ENCODE peak calls at places on chromosomes 6 and 20, in eight cellular contexts. S is lower lobe of right lung; P is aorta; M is lung; A is cardiac muscle cell; C is heart left ventricle; K is naive thymus-derived CD4-positive, alpha-beta T cell; R is psoas muscle. D is an unnamed sample.

GRCh38 chr6:30820196-30820595 is 64.1 kb upstream of the DDR1 start:
- DNase-seq in S (no peak), P (peak), M (no peak), A (no peak), C (peak), K (no peak), R (peak), D (peak)

GRCh38 chr20:52056203-52057062 is 135.1 kb downstream of the ZFP64 start:
- DNase-seq in S (no peak), P (no peak), M (no peak), A (no peak), C (no peak), K (no peak), R (no peak), D (no peak)

GRCh38 chr6:110399219-110400071 is 15.9 kb downstream of the DDO start:
- DNase-seq in S (no peak), P (peak), M (no peak), A (no peak), C (peak), K (no peak), R (no peak), D (no peak)

GRCh38 chr6:109523478-109523877 is 40.5 kb upstream of the ZBTB24 start:
- DNase-seq in S (no peak), P (no peak), M (no peak), A (no peak), C (no peak), K (no peak), R (no peak), D (no peak)

GRCh38 chr6:149450679-149451360 is 34.0 kb downstream of the ZC3H12D start:
- DNase-seq in S (peak), P (peak), M (no peak), A (no peak), C (peak), K (no peak), R (peak), D (no peak)

GRCh38 chr6:144515761-144516160 is 230.6 kb downstream of the UTRN start:
- DNase-seq in S (no peak), P (no peak), M (no peak), A (no peak), C (no peak), K (no peak), R (no peak), D (no peak)

GRCh38 chr6:45185403-45186251 is 142.5 kb upstream of the RUNX2 start:
- DNase-seq in S (no peak), P (no peak), M (no peak), A (peak), C (no peak), K (no peak), R (no peak), D (no peak)

GRCh38 chr20:36917943-36918342 is 33.6 kb downstream of the SAMHD1 start:
- DNase-seq in S (no peak), P (no peak), M (no peak), A (no peak), C (no peak), K (no peak), R (no peak), D (no peak)

GRCh38 chr6:166027761-166028160 is 139.9 kb downstream of the TBXT start:
- DNase-seq in S (no peak), P (no peak), M (no peak), A (no peak), C (no peak), K (no peak), R (no peak), D (no peak)

GRCh38 chr6:129849456-129849855 is 11.7 kb downstream of the TMEM244 start:
- DNase-seq in S (no peak), P (no peak), M (no peak), A (no peak), C (no peak), K (no peak), R (no peak), D (no peak)

GRCh38 chr20:53914091-53914860 is 156.1 kb downstream of the BCAS1 start:
- DNase-seq in S (no peak), P (no peak), M (no peak), A (peak), C (no peak), K (no peak), R (no peak), D (peak)

GRCh38 chr6:42142118-42142835 is at the start of gene C6orf132:
- DNase-seq in S (peak), P (no peak), M (peak), A (peak), C (peak), K (no peak), R (no peak), D (no peak)

GRCh38 chr20:20492521-20493334 is 124.8 kb downstream of the INSM1 start:
- DNase-seq in S (no peak), P (no peak), M (no peak), A (no peak), C (no peak), K (no peak), R (no peak), D (no peak)

GRCh38 chr6:100488231-100488630 is 23.5 kb upstream of the SIM1 start:
- DNase-seq in S (no peak), P (no peak), M (no peak), A (no peak), C (no peak), K (no peak), R (no peak), D (peak)

GRCh38 chr20:23049201-23049932 is at the start of gene THBD:
- DNase-seq in S (peak), P (peak), M (peak), A (peak), C (peak), K (no peak), R (peak), D (no peak)

GRCh38 chr6:82614518-82614917 is 250.9 kb downstream of the TPBG start:
- DNase-seq in S (no peak), P (no peak), M (no peak), A (no peak), C (no peak), K (no peak), R (no peak), D (peak)

GRCh38 chr6:157235600-157236039 is 87.7 kb downstream of the TMEM242 start:
- DNase-seq in S (no peak), P (peak), M (no peak), A (peak), C (peak), K (peak), R (peak), D (no peak)

GRCh38 chr6:130098317-130098716 is 79.9 kb downstream of the L3MBTL3 start:
- DNase-seq in S (no peak), P (no peak), M (no peak), A (no peak), C (no peak), K (no peak), R (no peak), D (no peak)

GRCh38 chr6:139303176-139303575 is 11.4 kb upstream of the TXLNB start:
- DNase-seq in S (no peak), P (no peak), M (no peak), A (no peak), C (no peak), K (no peak), R (no peak), D (no peak)

GRCh38 chr6:35400901-35401311 is 51.2 kb upstream of the FANCE start:
- DNase-seq in S (no peak), P (no peak), M (no peak), A (no peak), C (no peak), K (no peak), R (no peak), D (no peak)

GRCh38 chr6:137033828-137034227 is 10.9 kb downstream of the IL20RA start:
- DNase-seq in S (no peak), P (no peak), M (no peak), A (no peak), C (no peak), K (peak), R (no peak), D (peak)

GRCh38 chr20:57389695-57390603 is 1.2 kb upstream of the RBM38 start:
- DNase-seq in S (peak), P (peak), M (no peak), A (no peak), C (peak), K (no peak), R (peak), D (no peak)

GRCh38 chr6:97925504-97925903 is 642.5 kb upstream of the MMS22L start:
- DNase-seq in S (no peak), P (no peak), M (no peak), A (no peak), C (no peak), K (no peak), R (no peak), D (no peak)

GRCh38 chr6:3061501-3061941 is 6.8 kb upstream of the RIPK1 start:
- DNase-seq in S (no peak), P (no peak), M (no peak), A (no peak), C (no peak), K (no peak), R (no peak), D (no peak)

GRCh38 chr20:40688129-40689099 is 622 bp downstream of the MAFB start:
- DNase-seq in S (peak), P (peak), M (no peak), A (no peak), C (no peak), K (no peak), R (peak), D (no peak)

GRCh38 chr6:116323863-116324262 is 44.1 kb upstream of the TSPYL1 start:
- DNase-seq in S (no peak), P (no peak), M (no peak), A (no peak), C (no peak), K (no peak), R (no peak), D (no peak)

GRCh38 chr6:110646951-110647910 is 168.0 kb downstream of the CDK19 start:
- DNase-seq in S (no peak), P (no peak), M (no peak), A (no peak), C (no peak), K (no peak), R (no peak), D (no peak)

GRCh38 chr6:42821846-42822245 is 40.0 kb downstream of the BICRAL start:
- DNase-seq in S (no peak), P (no peak), M (no peak), A (no peak), C (no peak), K (no peak), R (no peak), D (no peak)

GRCh38 chr6:107237992-107238660 is 122.8 kb upstream of the BEND3 start:
- DNase-seq in S (no peak), P (no peak), M (no peak), A (no peak), C (no peak), K (no peak), R (no peak), D (no peak)

GRCh38 chr6:38043259-38043753 is 223.8 kb downstream of the ZFAND3 start:
- DNase-seq in S (no peak), P (no peak), M (no peak), A (no peak), C (no peak), K (no peak), R (no peak), D (no peak)

GRCh38 chr20:58585753-58586540 is 65.1 kb upstream of the STX16 start:
- DNase-seq in S (no peak), P (peak), M (no peak), A (no peak), C (no peak), K (no peak), R (no peak), D (no peak)

DNA sequence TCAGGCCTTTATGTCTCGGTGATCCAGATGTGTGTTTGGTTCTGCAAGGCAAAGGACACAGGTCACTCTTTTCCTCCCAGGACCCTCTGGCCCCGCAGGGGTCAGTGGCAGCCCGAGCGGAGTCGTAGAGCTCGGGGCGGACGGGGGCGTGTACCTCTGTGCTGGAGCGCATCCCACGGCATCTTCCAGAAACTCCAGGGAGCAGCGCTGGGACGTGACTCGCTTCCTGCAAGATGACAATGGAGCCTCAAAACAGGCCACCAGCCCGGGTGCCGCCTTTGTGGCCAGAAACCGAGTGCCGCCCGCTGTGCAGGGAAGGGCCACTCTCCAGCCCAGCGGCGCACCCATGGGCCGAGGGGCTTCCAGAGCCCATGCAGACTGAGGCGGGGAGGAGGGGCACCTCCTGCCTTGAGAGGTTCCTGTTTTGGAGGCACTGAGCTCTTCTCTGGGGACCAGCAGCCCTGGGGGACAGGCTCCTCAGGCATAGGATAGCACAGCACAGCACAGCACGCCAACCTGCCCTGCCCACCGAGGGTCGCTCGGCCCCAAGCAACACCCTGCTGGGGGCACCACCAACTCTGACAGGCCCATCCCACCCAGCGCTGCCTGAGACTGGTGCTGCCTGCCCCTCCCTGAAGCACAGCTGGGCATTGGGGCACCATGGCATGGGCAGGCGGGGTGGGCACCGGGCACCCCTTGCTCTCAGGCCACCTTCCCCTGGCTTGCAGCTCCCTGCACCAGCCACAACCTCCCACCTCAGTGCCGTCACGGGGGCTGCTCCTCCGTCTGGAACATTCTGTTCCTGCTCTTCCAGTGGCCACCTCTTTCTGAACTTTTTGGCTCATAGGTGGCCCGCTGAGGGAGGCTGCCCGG is 9.7 kb downstream of the RPS21 start:
- DNase-seq in S (no peak), P (no peak), M (no peak), A (no peak), C (no peak), K (no peak), R (no peak), D (no peak)
- H3K27ac ChIP-seq in S (no peak), P (no peak), M (no peak), A (no peak), C (peak), K (no peak), R (no peak), D (no peak)

DNA sequence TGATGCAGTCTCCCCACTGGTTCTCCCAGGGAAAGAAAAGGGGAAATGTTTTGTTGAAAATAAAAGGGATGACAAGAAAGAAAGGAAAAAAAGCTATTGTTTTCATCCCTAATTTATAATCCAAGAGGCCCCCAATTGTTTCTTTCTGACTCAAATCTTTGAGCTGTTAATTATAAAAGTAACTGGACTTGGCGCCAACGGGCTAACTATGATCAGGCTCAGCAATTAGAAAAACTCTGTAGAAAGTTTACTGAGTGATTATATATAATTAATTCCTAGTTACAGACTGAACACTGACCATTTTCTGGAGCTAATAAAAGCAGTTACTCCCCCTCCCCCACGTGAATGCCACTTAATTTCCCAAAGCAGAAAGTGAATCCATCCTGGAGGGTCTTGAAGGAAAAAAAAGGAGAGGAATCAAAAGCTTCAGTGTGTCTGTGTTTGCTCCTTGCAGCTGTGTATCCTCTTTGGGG is 3.2 kb downstream of the ZMYND8 start:
- DNase-seq in S (no peak), P (no peak), M (no peak), A (no peak), C (no peak), K (no peak), R (no peak), D (no peak)
- H3K4me3 ChIP-seq in S (peak), P (no peak), M (no peak), A (peak), C (no peak), K (no peak), R (peak), D (no peak)

DNA sequence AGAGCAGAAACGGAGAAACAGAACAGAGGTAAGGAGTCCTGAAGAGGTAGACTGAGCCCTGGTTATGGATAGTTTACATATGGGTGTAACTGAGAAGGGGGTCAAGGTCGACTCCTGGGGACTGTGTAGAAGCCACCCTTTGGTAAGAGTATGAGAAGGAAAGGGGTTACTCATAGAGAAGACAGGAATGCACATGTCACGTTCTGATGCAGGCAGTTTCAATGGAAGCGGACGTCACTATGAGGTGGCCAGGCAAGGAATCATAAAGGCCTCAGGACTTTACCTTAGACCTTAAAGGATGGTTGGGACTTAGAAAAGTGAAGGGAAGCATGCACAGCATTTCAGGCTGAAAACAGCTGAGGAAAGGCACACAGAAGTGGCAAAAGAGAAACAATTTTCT is 25.1 kb downstream of the RGS17 start:
- DNase-seq in S (no peak), P (no peak), M (no peak), A (no peak), C (no peak), K (no peak), R (no peak), D (no peak)
- H3K27ac ChIP-seq in S (no peak), P (peak), M (no peak), A (no peak), C (no peak), K (no peak), R (no peak), D (no peak)

GRCh38 chr6:16729183-16729696 is 32.0 kb downstream of the ATXN1 start:
- DNase-seq in S (no peak), P (no peak), M (no peak), A (no peak), C (no peak), K (no peak), R (no peak), D (no peak)

GRCh38 chr6:16727996-16728395 is 33.3 kb downstream of the ATXN1 start:
- DNase-seq in S (peak), P (no peak), M (no peak), A (no peak), C (peak), K (no peak), R (no peak), D (no peak)

GRCh38 chr6:16730720-16731502 is 30.3 kb downstream of the ATXN1 start:
- DNase-seq in S (no peak), P (no peak), M (no peak), A (peak), C (no peak), K (no peak), R (no peak), D (no peak)

GRCh38 chr6:16728513-16729182 is 32.6 kb downstream of the ATXN1 start:
- DNase-seq in S (no peak), P (no peak), M (no peak), A (no peak), C (no peak), K (no peak), R (no peak), D (no peak)

DNA sequence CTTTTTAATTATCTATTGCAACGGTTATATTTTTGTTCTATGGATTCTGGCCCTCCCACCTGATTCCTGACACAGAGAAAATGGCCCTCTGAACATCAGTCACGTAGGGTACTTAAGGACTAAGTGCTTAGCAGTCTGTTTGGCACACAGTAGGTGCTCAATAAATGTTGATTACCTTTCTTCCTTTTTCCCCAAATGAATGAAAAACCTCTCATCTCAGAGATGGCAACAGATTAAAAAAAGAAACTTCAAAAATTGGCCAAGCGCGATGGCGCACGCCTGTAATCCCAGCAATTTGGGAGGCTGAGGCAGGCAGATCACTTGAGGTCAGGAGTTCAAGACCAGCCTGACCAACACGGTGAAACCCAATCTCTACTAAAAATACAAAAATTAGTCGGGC is 31.5 kb downstream of the ATXN1 start:
- DNase-seq in S (no peak), P (no peak), M (no peak), A (no peak), C (no peak), K (no peak), R (no peak), D (no peak)
- H3K4me3 ChIP-seq in S (no peak), P (no peak), M (no peak), A (no peak), C (no peak), K (no peak), R (no peak), D (no peak)

GRCh38 chr20:1858859-1859258 is 36.3 kb upstream of the SIRPA start:
- DNase-seq in S (no peak), P (no peak), M (no peak), A (no peak), C (no peak), K (no peak), R (no peak), D (no peak)
- H3K27ac ChIP-seq in S (no peak), P (no peak), M (no peak), A (no peak), C (no peak), K (no peak), R (no peak), D (no peak)

D was measured in SJCRH30.